ENCODE peak calls at places on chromosome 12, in nine cellular contexts. J is ovary, C is IMR-90, N is suprapubic skin, H is uterus, G is transverse colon, X is GM12891, O is A549, Z is tibial nerve. B is an unnamed sample.

GRCh38 chr12:114400395-114400794 is 5.5 kb downstream of the TBX5 start:
- DNase-seq in O (no peak), G (no peak), Z (no peak), H (no peak), J (no peak), X (no peak), N (no peak), C (peak; percentile 57), B (no peak)

GRCh38 chr12:97995085-97995484 is 520.3 kb upstream of the TMPO start:
- DNase-seq in C (no peak), X (no peak), N (no peak), J (no peak), Z (no peak), G (no peak), H (no peak), O (no peak), B (no peak)

GRCh38 chr12:93476555-93476954 is 9.2 kb downstream of the MRPL42 start:
- DNase-seq in X (no peak), Z (no peak), G (no peak), N (no peak), J (no peak), H (no peak), O (no peak), C (no peak), B (no peak)

GRCh38 chr12:5489760-5490432 is 58.0 kb downstream of the NTF3 start:
- DNase-seq in O (no peak), C (no peak), X (no peak), Z (no peak), G (no peak), H (no peak), J (no peak), N (no peak), B (no peak)

GRCh38 chr12:83470749-83471148 is 784.0 kb downstream of the TMTC2 start:
- DNase-seq in H (no peak), N (no peak), C (no peak), G (no peak), Z (no peak), X (no peak), O (no peak), J (no peak), B (no peak)

GRCh38 chr12:26631846-26632245 is 201.1 kb downstream of the ITPR2 start:
- DNase-seq in N (no peak), H (no peak), O (no peak), Z (no peak), C (peak; percentile 38), X (no peak), J (no peak), G (no peak), B (no peak)

GRCh38 chr12:110256780-110257431 is 24.1 kb upstream of the ATP2A2 start:
- DNase-seq in H (no peak), G (no peak), J (peak; percentile 58), Z (peak; percentile 28), C (no peak), N (no peak), O (no peak), X (no peak), B (peak; percentile 28)

GRCh38 chr12:123113038-123113437 is 37.9 kb downstream of the PITPNM2 start:
- DNase-seq in X (no peak), O (no peak), J (no peak), C (no peak), N (no peak), H (no peak), G (no peak), Z (no peak), B (no peak)

GRCh38 chr12:106248177-106248848 is 493 bp upstream of the CKAP4 start:
- DNase-seq in J (peak; percentile 83), H (peak; percentile 71), C (peak; percentile 81), O (peak; percentile 67), G (peak; percentile 69), N (peak; percentile 87), X (peak; percentile 35), Z (no peak), B (peak; percentile 62)

GRCh38 chr12:109098142-109098652 is 800 bp downstream of the UNG start:
- DNase-seq in O (peak; percentile 22), H (no peak), X (no peak), C (peak; percentile 60), Z (no peak), J (peak; percentile 85), N (no peak), G (peak; percentile 73), B (peak; percentile 65)

GRCh38 chr12:4289334-4289878 is 15.8 kb downstream of the CCND2 start:
- DNase-seq in Z (no peak), N (peak; percentile 49), C (no peak), G (no peak), O (no peak), X (no peak), J (no peak), H (no peak), B (no peak)

GRCh38 chr12:110578522-110579238 is 4.4 kb downstream of the PPTC7 start:
- DNase-seq in G (no peak), N (no peak), J (no peak), H (no peak), O (no peak), Z (no peak), X (no peak), C (no peak), B (no peak)

GRCh38 chr12:110111476-110112334 is 12.5 kb upstream of the IFT81 start:
- DNase-seq in J (no peak), X (no peak), Z (no peak), C (no peak), O (no peak), G (no peak), N (no peak), H (no peak), B (no peak)

GRCh38 chr12:51980051-51980808 is 26.5 kb upstream of the TAMALIN start:
- DNase-seq in C (peak; percentile 63), G (peak; percentile 72), J (peak; percentile 73), O (peak; percentile 92), X (peak; percentile 59), Z (peak; percentile 51), H (peak; percentile 62), N (peak; percentile 80), B (peak; percentile 82)

DNA sequence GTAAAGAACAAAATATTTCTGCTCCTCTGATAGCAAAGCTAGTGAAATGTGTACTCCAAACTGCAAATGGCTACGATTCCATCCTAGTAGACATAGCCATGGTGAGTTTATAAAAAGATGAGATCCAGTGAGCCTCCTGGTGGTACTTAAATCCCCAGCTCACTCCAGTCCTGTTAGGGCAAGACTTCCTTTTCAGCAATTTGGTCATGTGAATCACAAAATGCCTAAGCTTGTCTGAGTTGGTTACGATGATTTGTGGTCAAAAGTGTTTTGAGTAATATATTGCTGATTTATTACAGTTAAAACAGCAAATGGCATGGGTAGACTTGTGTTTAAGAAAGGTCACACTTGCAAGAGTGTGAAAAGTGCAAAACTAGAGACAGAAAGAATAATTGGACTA is 102.7 kb upstream of the NAV3 start:
- DNase-seq in Z (no peak), J (no peak), C (no peak), O (no peak), N (no peak), X (no peak), H (no peak), G (no peak), B (no peak)
- TF ChIP-seq POLR2A in Z (no peak), J (no peak), C (no peak), O (no peak), N (no peak), X (no peak), H (no peak), G (no peak), B (no peak)

GRCh38 chr12:1795785-1796514 is 24.4 kb upstream of the LRTM2 start:
- DNase-seq in H (peak; percentile 94), C (peak; percentile 81), X (peak; percentile 96), N (peak; percentile 94), O (peak; percentile 85), G (peak; percentile 96), Z (peak; percentile 89), J (peak; percentile 94), B (peak; percentile 95)
- TF ChIP-seq POLR2A in H (peak; percentile 67), C (peak; percentile 43), X (peak; percentile 76), N (peak; percentile 29), O (peak; percentile 87), G (peak; percentile 82), Z (peak; percentile 86), J (peak; percentile 37), B (peak; percentile 25)

GRCh38 chr12:56634837-56635538 is 4.9 kb upstream of the BAZ2A start:
- DNase-seq in X (no peak), O (peak; percentile 98), H (peak; percentile 79), N (peak; percentile 87), Z (no peak), J (peak; percentile 80), G (peak; percentile 91), C (peak; percentile 84), B (peak; percentile 80)

GRCh38 chr12:56636118-56636674 is 6.1 kb upstream of the BAZ2A start:
- DNase-seq in Z (peak; percentile 92), H (peak; percentile 89), N (peak; percentile 94), C (peak; percentile 80), O (peak; percentile 96), J (peak; percentile 88), X (no peak), G (peak; percentile 93), B (peak; percentile 88)

GRCh38 chr12:56636675-56637540 is 6.8 kb upstream of the BAZ2A start:
- DNase-seq in X (peak; percentile 79), O (peak; percentile 99), N (peak; percentile 100), Z (peak; percentile 99), J (peak; percentile 100), C (peak; percentile 100), H (peak; percentile 100), G (peak; percentile 100), B (peak; percentile 97)

GRCh38 chr12:56634242-56634836 is 4.2 kb upstream of the BAZ2A start:
- DNase-seq in G (peak; percentile 77), H (peak; percentile 45), Z (no peak), C (no peak), J (peak; percentile 67), N (peak; percentile 77), O (peak; percentile 59), X (no peak), B (peak; percentile 77)

DNA sequence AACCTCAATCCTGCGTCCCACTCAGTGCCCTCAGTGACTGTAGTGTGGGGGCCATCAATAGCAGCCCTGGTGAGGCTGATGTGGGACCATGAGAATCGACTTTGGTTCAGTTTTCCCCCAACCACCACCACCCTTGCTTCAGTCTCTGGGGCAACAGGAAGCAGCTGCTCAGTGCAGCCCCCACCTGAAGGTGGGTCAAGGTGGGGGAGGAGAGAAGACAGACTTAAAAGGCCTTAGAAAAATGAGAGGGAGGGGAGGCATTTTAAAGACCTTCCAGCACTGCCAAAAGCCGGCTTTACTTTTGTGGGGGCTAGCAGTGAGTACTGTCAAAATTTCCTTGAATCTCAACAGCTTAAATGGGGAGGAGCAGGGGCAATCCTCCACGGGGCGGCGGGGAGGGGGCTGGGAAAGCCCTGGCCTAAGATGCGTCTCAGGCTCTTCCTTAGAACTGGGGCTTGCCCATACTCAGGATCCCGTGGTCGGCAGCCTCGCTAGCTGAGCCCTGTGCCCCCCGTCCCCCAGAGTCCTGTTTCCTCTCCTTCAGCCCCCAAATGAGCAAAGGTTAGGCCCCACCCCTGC is 5.5 kb upstream of the BAZ2A start:
- DNase-seq in N (no peak), H (no peak), O (no peak), G (no peak), X (no peak), C (no peak), J (no peak), Z (no peak), B (no peak)
- TF ChIP-seq POLR2A in N (no peak), H (no peak), O (no peak), G (no peak), X (no peak), C (no peak), J (no peak), Z (no peak), B (no peak)

DNA sequence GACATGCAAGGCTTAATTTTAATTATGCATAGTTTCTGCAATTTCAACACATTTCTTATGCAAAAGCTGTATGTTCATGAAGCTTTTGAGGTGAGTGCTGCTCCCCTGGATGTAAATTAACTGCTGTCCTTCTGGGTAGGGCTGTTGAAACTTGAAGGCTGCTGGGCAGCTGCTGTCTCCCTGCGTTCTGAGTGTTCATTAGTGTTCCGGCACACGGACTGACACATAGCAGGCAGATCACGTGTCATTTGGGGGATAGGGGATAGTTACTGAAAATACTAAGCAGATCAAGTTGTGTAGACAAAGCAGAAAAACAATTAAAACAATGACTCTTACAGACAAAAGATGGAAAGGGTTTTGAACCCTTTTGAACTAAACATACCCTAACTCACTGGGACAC is 82.5 kb downstream of the PRICKLE1 start:
- DNase-seq in G (no peak), C (no peak), Z (no peak), X (no peak), N (no peak), H (no peak), J (no peak), O (no peak), B (no peak)
- TF ChIP-seq POLR2A in G (no peak), C (no peak), Z (no peak), X (no peak), N (no peak), H (no peak), J (no peak), O (no peak), B (no peak)

B was measured in stomach.